ENCODE peak calls at places on chromosomes 11 and 22, in six cellular contexts. One of them, this sample, is unnamed.
A peak's percentile ranks its signal among the peaks of the same experiment; 100 is the strongest.

GRCh38 chr22:37618072-37618656 is 9.5 kb downstream of the GGA1 start:
- DNase-seq in endothelial cell: no peak
- DNase-seq in NCI-H1092 treated with DMSO at 0.1 percent for 48 hours: no peak
- DNase-seq in mesenteric fat pad: no peak
- DNase-seq in IMR-90: no peak
- DNase-seq in HEK293T: no peak
- DNase-seq in this sample: no peak

GRCh38 chr11:770642-771616 is 6.4 kb downstream of the GATD1 start:
- DNase-seq in endothelial cell: no peak
- DNase-seq in NCI-H1092 treated with DMSO at 0.1 percent for 48 hours: no peak
- DNase-seq in mesenteric fat pad: no peak
- DNase-seq in IMR-90: no peak
- DNase-seq in HEK293T: no peak
- DNase-seq in this sample: no peak

GRCh38 chr11:131038597-131038996 is 122.3 kb upstream of the SNX19 start:
- DNase-seq in endothelial cell: peak; percentile 34
- DNase-seq in NCI-H1092 treated with DMSO at 0.1 percent for 48 hours: peak; percentile 10
- DNase-seq in mesenteric fat pad: no peak
- DNase-seq in IMR-90: no peak
- DNase-seq in HEK293T: peak; percentile 22
- DNase-seq in this sample: peak; percentile 7

GRCh38 chr11:127056338-127056971 is 55.9 kb upstream of the KIRREL3 start:
- DNase-seq in endothelial cell: no peak
- DNase-seq in NCI-H1092 treated with DMSO at 0.1 percent for 48 hours: no peak
- DNase-seq in mesenteric fat pad: no peak
- DNase-seq in IMR-90: no peak
- DNase-seq in HEK293T: no peak
- DNase-seq in this sample: no peak

GRCh38 chr11:77821349-77821851 is 456 bp downstream of the AAMDC start:
- DNase-seq in endothelial cell: peak; percentile 25
- DNase-seq in NCI-H1092 treated with DMSO at 0.1 percent for 48 hours: peak; percentile 51
- DNase-seq in mesenteric fat pad: no peak
- DNase-seq in IMR-90: peak; percentile 40
- DNase-seq in HEK293T: peak; percentile 12
- DNase-seq in this sample: no peak

GRCh38 chr11:832529-833113 is at the start of gene CD151:
- DNase-seq in endothelial cell: no peak
- DNase-seq in NCI-H1092 treated with DMSO at 0.1 percent for 48 hours: peak; percentile 9
- DNase-seq in mesenteric fat pad: no peak
- DNase-seq in IMR-90: peak; percentile 45
- DNase-seq in HEK293T: peak; percentile 64
- DNase-seq in this sample: no peak

GRCh38 chr11:111429066-111429506 is 50.0 kb upstream of the POU2AF1 start:
- DNase-seq in endothelial cell: peak; percentile 64
- DNase-seq in NCI-H1092 treated with DMSO at 0.1 percent for 48 hours: peak; percentile 32
- DNase-seq in mesenteric fat pad: no peak
- DNase-seq in IMR-90: peak; percentile 37
- DNase-seq in HEK293T: peak; percentile 50
- DNase-seq in this sample: peak; percentile 58

GRCh38 chr11:119686483-119686882 is 42.5 kb downstream of the NECTIN1 start:
- DNase-seq in endothelial cell: no peak
- DNase-seq in NCI-H1092 treated with DMSO at 0.1 percent for 48 hours: no peak
- DNase-seq in mesenteric fat pad: no peak
- DNase-seq in IMR-90: no peak
- DNase-seq in HEK293T: no peak
- DNase-seq in this sample: no peak

GRCh38 chr11:64206457-64207246 is at the start of gene FERMT3:
- DNase-seq in endothelial cell: no peak
- DNase-seq in NCI-H1092 treated with DMSO at 0.1 percent for 48 hours: no peak
- DNase-seq in mesenteric fat pad: no peak
- DNase-seq in IMR-90: no peak
- DNase-seq in HEK293T: no peak
- DNase-seq in this sample: no peak

GRCh38 chr11:2126520-2127085 is 12.6 kb downstream of the IGF2 start:
- DNase-seq in endothelial cell: no peak
- DNase-seq in NCI-H1092 treated with DMSO at 0.1 percent for 48 hours: no peak
- DNase-seq in mesenteric fat pad: no peak
- DNase-seq in IMR-90: no peak
- DNase-seq in HEK293T: no peak
- DNase-seq in this sample: no peak

GRCh38 chr22:41092847-41093371 is 517 bp downstream of the EP300 start:
- DNase-seq in endothelial cell: no peak
- DNase-seq in NCI-H1092 treated with DMSO at 0.1 percent for 48 hours: peak; percentile 39
- DNase-seq in mesenteric fat pad: no peak
- DNase-seq in IMR-90: peak; percentile 20
- DNase-seq in HEK293T: no peak
- DNase-seq in this sample: peak; percentile 37

GRCh38 chr11:67482736-67483497 is at the start of gene AIP:
- DNase-seq in endothelial cell: peak; percentile 94
- DNase-seq in NCI-H1092 treated with DMSO at 0.1 percent for 48 hours: peak; percentile 99
- DNase-seq in mesenteric fat pad: peak; percentile 98
- DNase-seq in IMR-90: peak; percentile 97
- DNase-seq in HEK293T: peak; percentile 98
- DNase-seq in this sample: peak; percentile 100

GRCh38 chr22:34966980-34967379 is 99.0 kb upstream of the ISX start:
- DNase-seq in endothelial cell: no peak
- DNase-seq in NCI-H1092 treated with DMSO at 0.1 percent for 48 hours: no peak
- DNase-seq in mesenteric fat pad: no peak
- DNase-seq in IMR-90: no peak
- DNase-seq in HEK293T: no peak
- DNase-seq in this sample: no peak

GRCh38 chr11:57476223-57476882 is 16.0 kb downstream of the RTN4RL2 start:
- DNase-seq in endothelial cell: no peak
- DNase-seq in NCI-H1092 treated with DMSO at 0.1 percent for 48 hours: no peak
- DNase-seq in mesenteric fat pad: no peak
- DNase-seq in IMR-90: no peak
- DNase-seq in HEK293T: no peak
- DNase-seq in this sample: peak; percentile 92

GRCh38 chr22:48844096-48844675 is 983.5 kb downstream of the BRD1 start:
- DNase-seq in endothelial cell: no peak
- DNase-seq in NCI-H1092 treated with DMSO at 0.1 percent for 48 hours: no peak
- DNase-seq in mesenteric fat pad: no peak
- DNase-seq in IMR-90: no peak
- DNase-seq in HEK293T: no peak
- DNase-seq in this sample: no peak

GRCh38 chr22:17431179-17431578 is 61.9 kb downstream of the CECR2 start:
- DNase-seq in endothelial cell: no peak
- DNase-seq in NCI-H1092 treated with DMSO at 0.1 percent for 48 hours: no peak
- DNase-seq in mesenteric fat pad: no peak
- DNase-seq in IMR-90: no peak
- DNase-seq in HEK293T: no peak
- DNase-seq in this sample: no peak

This sample was measured in HuH-7.